ENCODE peak calls at places on chromosomes 4 and X, in six cellular contexts. F is T47D; D is foreskin fibroblast; Q is lower lobe of right lung; I is activated CD4-positive, CD25-positive, alpha-beta regulatory T cell; X is H9. B is an unnamed sample.

GRCh38 chrX:48461830-48462229 is 8.2 kb downstream of the SLC38A5 start:
- DNase-seq in Q (no peak), F (no peak), X (no peak), I (no peak), D (no peak), B (no peak)

GRCh38 chrX:74534569-74535038 is 79.8 kb downstream of the RLIM start:
- DNase-seq in D (no peak), Q (no peak), F (no peak), I (no peak), X (no peak), B (no peak)

GRCh38 chr4:57490520-57490919 is 380.3 kb upstream of the IGFBP7 start:
- DNase-seq in D (no peak), Q (no peak), F (no peak), X (no peak), I (no peak), B (no peak)

GRCh38 chr4:7632971-7633370 is 198.2 kb upstream of the PSAPL1 start:
- DNase-seq in F (no peak), X (no peak), Q (no peak), D (no peak), I (no peak), B (no peak)

GRCh38 chr4:155952546-155952945 is 1.1 kb downstream of the CTSO start:
- DNase-seq in Q (no peak), D (peak; percentile 30), I (no peak), X (no peak), F (no peak), B (no peak)

GRCh38 chr4:519203-519651 is 20.2 kb downstream of the PIGG start:
- DNase-seq in D (no peak), X (no peak), I (no peak), F (no peak), Q (no peak), B (no peak)

GRCh38 chr4:2250764-2251072 is 8.8 kb upstream of the HAUS3 start:
- DNase-seq in X (no peak), Q (no peak), F (no peak), D (no peak), I (no peak), B (no peak)

GRCh38 chr4:169124661-169125060 is 114.6 kb upstream of the CBR4 start:
- DNase-seq in X (no peak), I (no peak), D (no peak), Q (no peak), F (no peak), B (no peak)

GRCh38 chr4:182245541-182246245 is 2.5 kb downstream of the TENM3 start:
- DNase-seq in F (peak; percentile 11), X (no peak), D (no peak), I (no peak), Q (no peak), B (no peak)

GRCh38 chrX:40260123-40260751 is 162.5 kb upstream of the BCOR start:
- DNase-seq in D (no peak), Q (peak; percentile 72), X (no peak), I (no peak), F (no peak), B (no peak)

GRCh38 chr4:128357286-128357685 is 69.7 kb upstream of the PGRMC2 start:
- DNase-seq in F (no peak), Q (no peak), X (no peak), I (no peak), D (no peak), B (no peak)

GRCh38 chr4:69649629-69650028 is 3.4 kb downstream of the UGT2A1 start:
- DNase-seq in X (no peak), Q (no peak), I (no peak), D (no peak), F (no peak), B (no peak)

GRCh38 chr4:149801416-149801815 is 14.2 kb downstream of the IQCM start:
- DNase-seq in D (peak; percentile 21), F (no peak), I (no peak), X (no peak), Q (no peak), B (no peak)

GRCh38 chr4:5398056-5398455 is 310.3 kb downstream of the EVC2 start:
- DNase-seq in D (no peak), I (no peak), Q (no peak), F (no peak), X (no peak), B (no peak)

GRCh38 chr4:186012071-186012470 is 56.9 kb upstream of the TLR3 start:
- DNase-seq in I (no peak), D (no peak), X (no peak), Q (no peak), F (no peak), B (no peak)

GRCh38 chr4:46781434-46782092 is 127.5 kb downstream of the COX7B2 start:
- DNase-seq in I (no peak), D (no peak), Q (no peak), F (no peak), X (no peak), B (no peak)

GRCh38 chr4:22299678-22300077 is 216.2 kb downstream of the ADGRA3 start:
- DNase-seq in X (no peak), I (no peak), Q (no peak), F (no peak), D (no peak), B (no peak)

GRCh38 chrX:56733459-56734046 is 4.5 kb downstream of the NBDY start:
- DNase-seq in Q (no peak), I (peak; percentile 3), F (peak; percentile 28), X (no peak), D (peak; percentile 9), B (peak; percentile 76)

GRCh38 chr4:184456337-184456736 is 18.0 kb downstream of the IRF2 start:
- DNase-seq in D (no peak), Q (no peak), X (no peak), I (no peak), F (no peak), B (no peak)

GRCh38 chr4:40811886-40812857 is 62.4 kb downstream of the NSUN7 start:
- DNase-seq in D (peak; percentile 21), X (no peak), F (no peak), Q (peak; percentile 62), I (no peak), B (no peak)

GRCh38 chr4:94759767-94760211 is 2.0 kb downstream of the BMPR1B start:
- DNase-seq in Q (no peak), F (no peak), D (no peak), X (no peak), I (no peak), B (no peak)

GRCh38 chrX:43676960-43677582 is 21.0 kb downstream of the MAOA start:
- DNase-seq in X (no peak), D (no peak), Q (no peak), I (no peak), F (no peak), B (no peak)

GRCh38 chr4:40349561-40350198 is 14.5 kb downstream of the CHRNA9 start:
- DNase-seq in I (no peak), F (no peak), X (no peak), Q (no peak), D (no peak), B (no peak)

GRCh38 chrX:40299028-40299479 is 201.3 kb upstream of the BCOR start:
- DNase-seq in D (no peak), X (peak; percentile 49), F (no peak), I (no peak), Q (no peak), B (no peak)

GRCh38 chrX:7120578-7121219 is 26.8 kb upstream of the STS start:
- DNase-seq in X (no peak), Q (no peak), D (peak; percentile 28), I (no peak), F (no peak), B (no peak)

GRCh38 chrX:137432609-137433008 is 133.3 kb upstream of the ZIC3 start:
- DNase-seq in I (no peak), D (no peak), X (peak; percentile 61), Q (no peak), F (no peak), B (no peak)

GRCh38 chr4:113071811-113072210 is 22.4 kb downstream of the ANK2 start:
- DNase-seq in F (no peak), X (no peak), I (no peak), Q (no peak), D (no peak), B (no peak)

GRCh38 chr4:42649870-42650269 is 7.0 kb downstream of the ATP8A1 start:
- DNase-seq in F (no peak), D (no peak), X (no peak), Q (no peak), I (no peak), B (no peak)

GRCh38 chr4:77001907-77002306 is 52.4 kb downstream of the SEPTIN11 start:
- DNase-seq in D (no peak), F (no peak), I (no peak), Q (no peak), X (no peak), B (no peak)

GRCh38 chrX:140431521-140431920 is 73.3 kb downstream of the SOX3 start:
- DNase-seq in Q (no peak), X (no peak), D (no peak), I (no peak), F (no peak), B (no peak)

GRCh38 chr4:113684534-113685091 is 76.9 kb downstream of the CAMK2D start:
- DNase-seq in D (peak; percentile 67), Q (no peak), F (no peak), I (no peak), X (peak; percentile 30), B (no peak)

GRCh38 chr4:15197005-15197404 is 194.7 kb downstream of the CPEB2 start:
- DNase-seq in Q (no peak), I (no peak), X (peak; percentile 53), D (no peak), F (peak; percentile 7), B (no peak)

GRCh38 chrX:12174358-12174757 is 36.1 kb downstream of the FRMPD4 start:
- DNase-seq in D (peak; percentile 3), X (no peak), I (no peak), Q (no peak), F (no peak), B (no peak)

GRCh38 chrX:9865804-9866471 is 79.7 kb downstream of the SHROOM2 start:
- DNase-seq in Q (no peak), I (no peak), D (no peak), X (no peak), F (no peak), B (no peak)

GRCh38 chr4:86274642-86275041 is 85.2 kb downstream of the MAPK10 start:
- DNase-seq in F (no peak), D (no peak), I (no peak), X (no peak), Q (no peak), B (no peak)

GRCh38 chr4:36056128-36056527 is 188.2 kb downstream of the ARAP2 start:
- DNase-seq in Q (no peak), D (no peak), X (no peak), F (no peak), I (no peak), B (no peak)

GRCh38 chr4:7171191-7171900 is 21.0 kb upstream of the SORCS2 start:
- DNase-seq in D (no peak), X (peak; percentile 6), F (no peak), Q (no peak), I (no peak), B (peak; percentile 14)

GRCh38 chrX:149314031-149314430 is 191.1 kb downstream of the IDS start:
- DNase-seq in F (no peak), Q (no peak), I (no peak), X (no peak), D (peak; percentile 10), B (no peak)